ENCODE peak calls at places on chromosomes 1 and 21, in four cellular contexts. B is heart right ventricle, L is progenitor cell of endocrine pancreas, T is fibroblast of lung. N is an unnamed sample.

GRCh38 chr1:153534933-153535663 is 693 bp downstream of the S100A6 start:
- DNase-seq in B (peak), T (peak), L (no peak), N (no peak)

GRCh38 chr1:20533635-20534034 is 18.7 kb upstream of the FAM43B start:
- DNase-seq in T (no peak), B (no peak), L (no peak), N (no peak)

GRCh38 chr1:68409426-68409825 is 40.3 kb downstream of the RPE65 start:
- DNase-seq in B (no peak), L (no peak), T (peak), N (no peak)

GRCh38 chr21:16775056-16775455 is 737.8 kb upstream of the CXADR start:
- DNase-seq in T (no peak), B (no peak), L (no peak), N (no peak)

GRCh38 chr1:52629021-52629643 is 3.8 kb upstream of the SHISAL2A start:
- DNase-seq in T (peak), B (no peak), L (no peak), N (no peak)

GRCh38 chr1:209595599-209595998 is 12.1 kb downstream of the CAMK1G start:
- DNase-seq in B (no peak), L (no peak), T (no peak), N (no peak)

GRCh38 chr21:45988366-45989347 is 7.1 kb downstream of the COL6A1 start:
- DNase-seq in L (no peak), B (no peak), T (no peak), N (no peak)

GRCh38 chr1:7387053-7387861 is 383.8 kb upstream of the VAMP3 start:
- DNase-seq in B (peak), T (no peak), L (peak), N (no peak)

GRCh38 chr1:149846042-149846441 is 53.3 kb upstream of the BOLA1 start:
- DNase-seq in L (no peak), B (no peak), T (peak), N (no peak)

GRCh38 chr1:228391411-228392020 is 15.1 kb downstream of the TRIM11 start:
- DNase-seq in T (no peak), B (no peak), L (no peak), N (no peak)

GRCh38 chr1:198657550-198658064 is 18.8 kb downstream of the PTPRC start:
- DNase-seq in L (no peak), T (peak), B (no peak), N (peak)

GRCh38 chr21:42537106-42537742 is 23.6 kb downstream of the SLC37A1 start:
- DNase-seq in B (no peak), L (no peak), T (peak), N (peak)

GRCh38 chr1:109632671-109633346 is 13.2 kb downstream of the AMPD2 start:
- DNase-seq in L (no peak), B (peak), T (no peak), N (no peak)

GRCh38 chr1:161088587-161089110 is 709 bp downstream of the NECTIN4 start:
- DNase-seq in B (no peak), T (no peak), L (no peak), N (peak)

GRCh38 chr1:11502516-11502915 is 23.6 kb downstream of the DISP3 start:
- DNase-seq in B (no peak), L (no peak), T (no peak), N (no peak)

GRCh38 chr1:230005040-230005439 is 62.0 kb upstream of the GALNT2 start:
- DNase-seq in L (no peak), T (no peak), B (no peak), N (no peak)

GRCh38 chr1:185279571-185279970 is 37.5 kb downstream of the IVNS1ABP start:
- DNase-seq in T (peak), L (no peak), B (no peak), N (peak)

GRCh38 chr1:179305450-179305849 is 11.9 kb downstream of the SOAT1 start:
- DNase-seq in L (no peak), T (peak), B (no peak), N (no peak)

GRCh38 chr1:182259229-182259872 is 132.2 kb downstream of the GLUL start:
- DNase-seq in B (peak), L (no peak), T (peak), N (peak)

GRCh38 chr1:41670558-41670957 is 186.1 kb upstream of the EDN2 start:
- DNase-seq in L (no peak), B (no peak), T (peak), N (no peak)

GRCh38 chr1:65150583-65151263 is 2.7 kb downstream of the AK4 start:
- DNase-seq in T (no peak), L (no peak), B (no peak), N (no peak)

GRCh38 chr1:223403184-223403815 is 10.1 kb downstream of the CCDC185 start:
- DNase-seq in T (peak), B (no peak), L (no peak), N (peak)

GRCh38 chr1:156796340-156797097 is 20.1 kb downstream of the SH2D2A start:
- DNase-seq in T (no peak), B (no peak), L (no peak), N (no peak)

GRCh38 chr21:38306407-38306806 is 49.6 kb downstream of the KCNJ15 start:
- DNase-seq in B (no peak), L (no peak), T (no peak), N (peak)

GRCh38 chr1:69475021-69475420 is 92.7 kb upstream of the LRRC7 start:
- DNase-seq in T (no peak), B (no peak), L (no peak), N (no peak)

GRCh38 chr1:201785291-201785690 is 43.7 kb upstream of the IPO9 start:
- DNase-seq in B (no peak), L (no peak), T (no peak), N (no peak)

GRCh38 chr1:235843458-235843857 is 23.2 kb downstream of the LYST start:
- DNase-seq in L (no peak), T (peak), B (no peak), N (peak)

GRCh38 chr1:33050221-33051076 is 13.8 kb upstream of the AK2 start:
- DNase-seq in T (peak), B (no peak), L (no peak), N (peak)

GRCh38 chr1:201026234-201026633 is 2.7 kb upstream of the KIF21B start:
- DNase-seq in B (no peak), T (no peak), L (no peak), N (no peak)

GRCh38 chr1:17755120-17755519 is at the start of gene ACTL8:
- DNase-seq in B (no peak), L (no peak), T (no peak), N (no peak)
- TF ChIP-seq CTCF in B (no peak), L (peak), T (peak), N (peak)

GRCh38 chr1:207032528-207033017 is at the start of gene C1orf116:
- DNase-seq in T (no peak), L (peak), B (no peak), N (no peak)

GRCh38 chr1:207031632-207032258 is 811 bp downstream of the C1orf116 start:
- DNase-seq in T (no peak), L (no peak), B (no peak), N (no peak)

GRCh38 chr1:207030522-207031009 is 2.0 kb downstream of the C1orf116 start:
- DNase-seq in L (no peak), T (no peak), B (no peak), N (no peak)

GRCh38 chr1:207029991-207030521 is 2.5 kb downstream of the C1orf116 start:
- DNase-seq in B (no peak), T (no peak), L (no peak), N (no peak)

GRCh38 chr1:207031016-207031415 is 1.5 kb downstream of the C1orf116 start:
- DNase-seq in B (no peak), T (no peak), L (no peak), N (no peak)
- TF ChIP-seq CTCF in B (no peak), T (no peak), L (no peak), N (no peak)

DNA sequence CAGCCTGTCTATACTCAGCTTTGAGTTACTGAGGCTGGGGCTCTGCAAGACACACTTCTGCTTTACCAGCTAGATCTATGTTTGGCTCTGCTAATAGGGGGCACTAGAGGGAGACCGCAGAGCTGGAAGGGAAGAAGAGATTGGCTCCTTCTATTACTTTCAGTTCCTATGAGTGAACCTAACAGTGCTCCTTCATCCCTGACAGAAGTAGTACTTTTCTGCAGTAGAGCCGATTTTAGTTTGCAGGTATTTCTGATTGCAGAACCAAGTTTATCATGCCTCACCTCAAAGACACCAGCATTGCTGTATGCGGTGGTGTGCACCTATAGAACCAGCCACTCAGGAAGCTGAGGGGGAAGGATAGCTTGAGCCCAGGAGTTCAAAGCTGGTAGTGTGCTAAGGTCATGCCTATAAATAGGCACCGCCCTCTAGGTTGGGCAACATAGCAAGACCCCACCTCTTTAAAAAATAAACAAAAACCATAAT is 5.7 kb upstream of the ZDHHC18 start:
- DNase-seq in L (no peak), T (no peak), B (no peak), N (no peak)
- TF ChIP-seq CTCF in L (no peak), T (peak), B (peak), N (peak)

DNA sequence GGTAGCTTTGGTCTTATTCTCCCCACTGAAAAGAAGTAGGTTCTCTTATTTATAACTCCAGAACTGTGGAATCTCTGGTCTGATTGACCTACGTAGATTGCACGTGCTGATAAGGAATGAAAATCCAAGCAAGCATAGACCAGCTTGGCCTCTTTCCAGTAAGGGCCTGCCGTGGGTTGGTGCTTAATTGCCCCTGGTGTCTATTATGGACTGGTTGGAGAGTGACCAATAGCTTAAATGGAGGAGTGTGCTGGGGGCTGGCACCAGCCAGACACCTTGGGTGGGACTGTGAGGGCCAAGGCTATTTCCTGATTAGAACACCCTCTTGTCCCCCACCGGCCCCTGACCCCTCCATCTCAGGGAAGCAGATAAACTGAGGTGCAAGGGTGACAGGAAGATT is 74.0 kb downstream of the TENT5C start:
- DNase-seq in L (no peak), T (no peak), B (no peak), N (no peak)
- TF ChIP-seq CTCF in L (no peak), T (no peak), B (no peak), N (no peak)

DNA sequence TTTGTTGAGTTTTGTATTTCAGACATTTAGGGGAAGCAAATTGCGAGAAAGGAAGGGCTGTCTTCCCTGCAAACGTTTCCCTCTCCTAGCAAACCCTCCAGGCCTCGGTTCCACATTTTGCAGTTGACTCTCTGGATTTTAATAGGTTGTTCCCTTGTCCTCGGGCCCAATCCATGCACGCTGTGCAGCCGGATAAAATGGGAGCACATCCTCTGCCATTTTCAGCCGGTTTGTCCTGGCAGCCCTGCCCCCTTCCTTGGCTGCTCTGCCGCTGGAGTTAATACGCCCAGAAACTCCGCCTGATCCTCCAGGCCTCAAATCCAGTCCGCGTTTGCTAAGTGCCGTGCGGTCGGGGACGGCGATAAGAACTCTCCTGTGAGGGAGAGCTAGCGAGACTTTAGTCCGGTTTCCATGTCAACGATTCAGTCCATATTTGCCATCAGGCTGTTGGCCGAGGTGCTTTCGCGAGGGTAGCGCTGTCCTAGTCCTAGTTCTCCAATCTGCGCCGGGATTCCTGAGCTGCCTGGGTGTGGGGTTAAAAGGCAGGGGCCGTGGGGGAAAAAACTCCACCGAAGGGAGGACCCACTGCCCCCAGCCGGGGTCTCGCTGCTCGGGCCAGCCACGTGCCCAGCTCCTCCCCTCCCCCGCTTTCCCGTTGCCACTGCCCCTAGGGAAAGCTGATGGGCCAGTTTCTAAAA is 2.9 kb upstream of the ARID1A start:
- DNase-seq in T (peak), B (peak), L (peak), N (peak)
- TF ChIP-seq CTCF in T (no peak), B (no peak), L (no peak), N (no peak)

DNA sequence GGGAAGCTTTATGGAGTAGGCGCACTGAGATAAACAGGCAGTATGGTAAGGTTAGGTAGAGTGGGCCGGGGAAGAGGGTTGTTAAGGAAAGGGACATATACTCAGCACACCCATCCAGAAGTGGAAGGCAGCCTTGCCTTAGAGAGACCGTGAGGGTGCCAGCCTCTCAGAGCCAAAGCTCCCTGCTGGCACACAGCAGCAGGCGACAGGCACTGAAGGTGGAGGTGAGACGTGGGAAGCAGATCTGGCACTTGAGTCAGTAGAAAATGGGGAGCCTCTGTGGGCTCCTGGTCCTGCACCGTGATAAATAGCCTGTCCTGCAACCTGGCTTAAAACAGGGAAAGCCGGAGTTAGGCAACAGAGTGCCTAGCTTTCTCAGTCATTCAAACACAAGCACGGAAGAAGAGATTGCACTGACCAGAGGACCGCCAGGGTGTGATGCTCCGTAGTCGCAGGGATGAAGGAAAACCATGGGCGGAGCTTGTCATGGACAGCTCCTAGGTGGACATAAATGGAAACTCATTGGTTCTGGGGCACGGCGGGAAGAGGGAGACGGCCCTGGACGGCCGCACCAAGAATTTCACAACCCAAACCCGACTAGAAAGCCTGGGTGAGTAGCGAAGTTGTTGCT is 15.5 kb downstream of the KCNK1 start:
- DNase-seq in T (no peak), B (no peak), L (no peak), N (no peak)
- TF ChIP-seq CTCF in T (no peak), B (no peak), L (no peak), N (no peak)

GRCh38 chr1:158516966-158517365 is 37.2 kb downstream of the OR6Y1 start:
- DNase-seq in T (no peak), L (no peak), B (no peak), N (no peak)
- TF ChIP-seq CTCF in T (no peak), L (no peak), B (no peak), N (no peak)

DNA sequence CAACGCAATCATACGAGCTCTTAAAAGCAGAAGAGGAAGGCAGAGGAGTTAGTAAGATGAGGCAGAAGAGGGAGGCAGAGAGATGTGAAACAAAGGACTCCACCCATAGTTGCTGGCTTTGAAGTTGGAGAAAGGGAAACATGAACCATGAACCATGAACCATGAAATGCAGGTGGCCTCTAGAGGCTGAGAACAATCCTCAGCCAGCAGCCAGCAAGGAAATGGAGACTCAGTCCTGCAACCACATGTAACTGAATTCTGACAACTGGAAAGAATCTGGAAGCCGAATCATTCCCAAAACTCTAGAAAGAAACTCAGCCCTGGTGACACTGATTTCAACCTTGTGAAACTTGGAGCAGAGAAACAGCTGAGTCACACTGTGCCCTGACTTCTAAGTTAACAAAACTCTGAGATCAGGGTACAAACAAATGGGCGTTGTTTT is 10.1 kb downstream of the DIPK1A start:
- DNase-seq in T (peak), B (no peak), L (no peak), N (peak)
- TF ChIP-seq CTCF in T (no peak), B (no peak), L (no peak), N (no peak)

GRCh38 chr1:237201155-237201554 is 159.2 kb downstream of the RYR2 start:
- DNase-seq in L (no peak), B (no peak), T (no peak), N (no peak)
- TF ChIP-seq CTCF in L (no peak), B (no peak), T (no peak), N (no peak)